ENCODE peak calls at places on chromosomes 1 and 21, in ten cellular contexts. T is GM12892, J is IMR-90, U is esophagus squamous epithelium, I is uterus, D is A549, Y is heart left ventricle, V is esophagus muscularis mucosa, H is stomach, Q is NB4. O is an unnamed sample.
A peak's percentile ranks its signal among the peaks of the same experiment; 100 is the strongest.

GRCh38 chr1:6207921-6208320 is 2.0 kb downstream of the RNF207 start:
- DNase-seq in T (no peak), J (no peak), U (no peak), I (no peak), D (no peak), Y (no peak), V (no peak), H (no peak), Q (no peak), O (no peak)

GRCh38 chr1:204003536-204003935 is 69.4 kb upstream of the SOX13 start:
- DNase-seq in T (no peak), J (no peak), U (no peak), I (no peak), D (no peak), Y (no peak), V (no peak), H (no peak), Q (no peak), O (no peak)

GRCh38 chr21:28444131-28444530 is 548.5 kb downstream of the LTN1 start:
- DNase-seq in T (no peak), J (peak; percentile 38), U (no peak), I (no peak), D (no peak), Y (no peak), V (no peak), H (no peak), Q (no peak), O (no peak)

GRCh38 chr1:246455487-246455886 is 51.6 kb downstream of the SMYD3 start:
- DNase-seq in T (no peak), J (no peak), U (no peak), I (no peak), D (no peak), Y (no peak), V (no peak), H (no peak), Q (no peak), O (no peak)

GRCh38 chr1:26978893-26979292 is 14.6 kb upstream of the TRNP1 start:
- DNase-seq in T (no peak), J (no peak), U (no peak), I (no peak), D (no peak), Y (no peak), V (no peak), H (no peak), Q (no peak), O (no peak)

GRCh38 chr1:112544011-112544688 is 35.4 kb downstream of the WNT2B start:
- DNase-seq in T (no peak), J (peak; percentile 95), U (no peak), I (peak; percentile 26), D (peak; percentile 25), Y (no peak), V (no peak), H (no peak), Q (peak; percentile 38), O (no peak)

GRCh38 chr1:228902781-228903572 is 167.7 kb downstream of the RHOU start:
- DNase-seq in T (no peak), J (peak; percentile 99), U (peak; percentile 29), I (peak; percentile 95), D (peak; percentile 88), Y (peak; percentile 69), V (peak; percentile 98), H (peak; percentile 89), Q (no peak), O (peak; percentile 87)

GRCh38 chr1:1063945-1064831 is 9.9 kb downstream of the RNF223 start:
- DNase-seq in T (peak; percentile 94), J (peak; percentile 94), U (no peak), I (peak; percentile 54), D (peak; percentile 67), Y (peak; percentile 83), V (no peak), H (peak; percentile 77), Q (peak; percentile 94), O (no peak)

GRCh38 chr1:1975535-1975934 is 28.1 kb downstream of the CFAP74 start:
- DNase-seq in T (no peak), J (no peak), U (no peak), I (no peak), D (no peak), Y (peak; percentile 40), V (no peak), H (no peak), Q (no peak), O (no peak)

GRCh38 chr1:77313491-77313890 is 31.7 kb downstream of the AK5 start:
- DNase-seq in T (no peak), J (peak; percentile 15), U (no peak), I (no peak), D (peak; percentile 3), Y (no peak), V (no peak), H (peak; percentile 35), Q (peak; percentile 45), O (no peak)

DNA sequence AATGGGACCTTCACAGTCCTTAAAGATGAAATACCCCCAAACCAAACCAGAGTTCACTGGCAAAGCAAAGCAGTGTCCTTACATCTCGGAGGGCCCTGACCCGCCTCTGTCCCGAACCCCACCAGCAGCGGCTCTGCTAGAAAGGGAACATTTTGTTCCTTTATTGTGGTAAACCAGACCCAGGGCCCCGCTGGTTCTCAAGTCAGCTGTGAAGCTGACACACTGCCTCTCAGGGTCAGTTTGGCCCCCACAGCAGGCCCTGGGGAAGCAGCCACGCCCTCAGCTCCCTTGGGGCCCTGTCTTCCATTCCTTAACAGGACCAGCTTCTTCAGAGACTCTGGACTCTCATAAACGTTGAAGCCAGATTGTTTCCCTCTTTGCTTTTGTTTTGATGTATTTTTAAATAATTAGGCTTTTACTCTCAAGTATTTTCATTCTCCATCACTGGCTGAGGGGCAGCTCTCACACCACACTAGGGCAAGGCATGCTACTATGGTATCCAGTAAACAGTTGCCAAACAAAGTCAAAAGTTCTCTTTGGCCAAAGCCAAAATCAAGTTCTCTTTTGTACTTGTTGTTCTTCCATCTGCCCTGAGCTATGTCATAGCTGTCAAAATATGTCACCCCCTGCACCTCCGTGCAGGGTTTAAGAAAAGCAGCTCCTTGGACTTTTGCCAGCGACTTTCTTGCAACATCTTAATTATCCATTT is 61.1 kb upstream of the ANGPTL1 start:
- DNase-seq in T (no peak), J (peak; percentile 32), U (no peak), I (peak; percentile 97), D (no peak), Y (peak; percentile 79), V (peak; percentile 97), H (no peak), Q (peak; percentile 93), O (peak; percentile 92)
- TF ChIP-seq POLR2A in T (no peak), J (no peak), U (peak; percentile 33), I (no peak), D (no peak), Y (no peak), V (no peak), H (no peak), Q (no peak), O (no peak)

GRCh38 chr1:162069334-162070093 is at the start of gene NOS1AP:
- DNase-seq in T (peak; percentile 79), J (no peak), U (peak; percentile 3), I (peak; percentile 31), D (peak; percentile 62), Y (peak; percentile 91), V (peak; percentile 92), H (peak; percentile 89), Q (peak; percentile 77), O (peak; percentile 55)
- TF ChIP-seq POLR2A in T (no peak), J (no peak), U (no peak), I (peak; percentile 16), D (no peak), Y (peak; percentile 65), V (no peak), H (no peak), Q (no peak), O (no peak)

GRCh38 chr1:51679435-51679834 is 62.5 kb downstream of the OSBPL9 start:
- DNase-seq in T (no peak), J (peak; percentile 64), U (no peak), I (no peak), D (no peak), Y (no peak), V (no peak), H (no peak), Q (no peak), O (no peak)
- TF ChIP-seq POLR2A in T (no peak), J (no peak), U (no peak), I (no peak), D (no peak), Y (no peak), V (no peak), H (no peak), Q (no peak), O (no peak)

GRCh38 chr1:200737647-200738296 is 921 bp upstream of the CAMSAP2 start:
- DNase-seq in T (no peak), J (no peak), U (no peak), I (no peak), D (no peak), Y (no peak), V (no peak), H (no peak), Q (peak; percentile 6), O (no peak)

GRCh38 chr1:200738733-200739498 is at the start of gene CAMSAP2:
- DNase-seq in T (peak; percentile 55), J (peak; percentile 86), U (peak; percentile 10), I (peak; percentile 93), D (peak; percentile 87), Y (peak; percentile 94), V (peak; percentile 97), H (peak; percentile 85), Q (peak; percentile 74), O (peak; percentile 85)

GRCh38 chr1:200740291-200741212 is 1.9 kb downstream of the CAMSAP2 start:
- DNase-seq in T (no peak), J (peak; percentile 27), U (no peak), I (no peak), D (no peak), Y (no peak), V (no peak), H (no peak), Q (no peak), O (no peak)

GRCh38 chr1:200739499-200740290 is 1.0 kb downstream of the CAMSAP2 start:
- DNase-seq in T (no peak), J (no peak), U (no peak), I (peak; percentile 50), D (peak; percentile 33), Y (peak; percentile 87), V (no peak), H (peak; percentile 38), Q (peak; percentile 8), O (peak; percentile 43)

DNA sequence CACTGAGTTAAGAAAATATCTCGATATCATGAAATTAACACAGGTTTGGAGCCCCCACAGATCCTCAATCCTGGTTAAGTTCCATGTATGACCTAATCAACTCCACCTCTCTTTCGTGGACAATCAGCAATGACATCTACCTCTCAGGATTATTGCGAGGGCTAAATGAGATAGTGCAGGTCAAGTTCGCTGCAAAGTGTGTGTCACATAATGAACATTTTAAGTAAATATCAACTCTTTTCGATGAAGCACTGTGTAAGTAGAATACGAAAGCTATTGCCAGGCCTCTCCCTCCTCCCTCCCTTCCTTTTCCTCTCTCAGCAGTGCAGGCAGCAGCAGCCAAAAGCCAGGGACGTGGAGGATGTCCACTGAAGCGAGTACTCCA is 353 bp upstream of the CAMSAP2 start:
- DNase-seq in T (no peak), J (no peak), U (no peak), I (no peak), D (no peak), Y (no peak), V (no peak), H (no peak), Q (no peak), O (no peak)
- TF ChIP-seq POLR2A in T (no peak), J (peak; percentile 11), U (no peak), I (no peak), D (peak; percentile 60), Y (no peak), V (no peak), H (no peak), Q (no peak), O (no peak)